ENCODE peak calls at places on chromosomes 3 and 15, in four cellular contexts. One of them, this sample, is unnamed.

GRCh38 chr3:126319701-126320295 is 37.4 kb downstream of the KLF15 start:
- DNase-seq in WTC11: no peak
- DNase-seq in K562: no peak
- DNase-seq in HepG2: no peak
- DNase-seq in this sample: no peak

GRCh38 chr3:49493901-49494300 is 23.8 kb downstream of the DAG1 start:
- DNase-seq in WTC11: no peak
- DNase-seq in K562: no peak
- DNase-seq in HepG2: no peak
- DNase-seq in this sample: no peak

GRCh38 chr3:190092250-190092649 is 28.4 kb downstream of the P3H2 start:
- DNase-seq in HepG2: no peak
- DNase-seq in K562: no peak
- DNase-seq in WTC11: no peak
- DNase-seq in this sample: no peak

GRCh38 chr3:170058127-170058526 is 20.3 kb downstream of the GPR160 start:
- DNase-seq in HepG2: no peak
- DNase-seq in WTC11: no peak
- DNase-seq in K562: no peak
- DNase-seq in this sample: no peak

GRCh38 chr3:158158969-158159368 is 49.1 kb downstream of the RSRC1 start:
- DNase-seq in WTC11: no peak
- DNase-seq in K562: no peak
- DNase-seq in HepG2: no peak
- DNase-seq in this sample: no peak

GRCh38 chr15:74174216-74174965 is 881 bp downstream of the ISLR start:
- DNase-seq in WTC11: peak
- DNase-seq in K562: no peak
- DNase-seq in HepG2: no peak
- DNase-seq in this sample: no peak

GRCh38 chr3:158091526-158091925 is 14.7 kb downstream of the SHOX2 start:
- DNase-seq in K562: peak
- DNase-seq in HepG2: peak
- DNase-seq in WTC11: no peak
- DNase-seq in this sample: no peak

GRCh38 chr15:25541228-25541627 is 102.4 kb upstream of the UBE3A start:
- DNase-seq in HepG2: no peak
- DNase-seq in WTC11: no peak
- DNase-seq in K562: no peak
- DNase-seq in this sample: no peak

GRCh38 chr3:89289791-89290190 is 182.4 kb downstream of the EPHA3 start:
- DNase-seq in K562: no peak
- DNase-seq in HepG2: no peak
- DNase-seq in WTC11: no peak
- DNase-seq in this sample: no peak

GRCh38 chr15:92903588-92903955 is 3.4 kb downstream of the CHD2 start:
- DNase-seq in K562: no peak
- DNase-seq in WTC11: no peak
- DNase-seq in HepG2: no peak
- DNase-seq in this sample: no peak

GRCh38 chr15:70147178-70147760 is 49.6 kb upstream of the TLE3 start:
- DNase-seq in WTC11: no peak
- DNase-seq in HepG2: no peak
- DNase-seq in K562: no peak
- DNase-seq in this sample: no peak

GRCh38 chr3:71688121-71688520 is 37.1 kb downstream of the EIF4E3 start:
- DNase-seq in HepG2: no peak
- DNase-seq in WTC11: no peak
- DNase-seq in K562: no peak
- DNase-seq in this sample: no peak

GRCh38 chr3:148884261-148884660 is 19.2 kb downstream of the CPA3 start:
- DNase-seq in HepG2: no peak
- DNase-seq in WTC11: no peak
- DNase-seq in K562: no peak
- DNase-seq in this sample: no peak

GRCh38 chr3:156655819-156656566 is 18.4 kb upstream of the TIPARP start:
- DNase-seq in HepG2: no peak
- DNase-seq in WTC11: no peak
- DNase-seq in K562: no peak
- DNase-seq in this sample: no peak

GRCh38 chr3:163491714-163492113 is 1586.6 kb downstream of the SI start:
- DNase-seq in K562: no peak
- DNase-seq in HepG2: no peak
- DNase-seq in WTC11: no peak
- DNase-seq in this sample: no peak

GRCh38 chr3:1037631-1038030 is 55.2 kb upstream of the CNTN6 start:
- DNase-seq in K562: no peak
- DNase-seq in HepG2: no peak
- DNase-seq in WTC11: no peak
- DNase-seq in this sample: no peak

GRCh38 chr3:175003590-175003989 is 144.5 kb downstream of the NAALADL2 start:
- DNase-seq in HepG2: no peak
- DNase-seq in WTC11: no peak
- DNase-seq in K562: no peak
- DNase-seq in this sample: no peak

GRCh38 chr15:93859176-93859575 is 372.2 kb upstream of the MCTP2 start:
- DNase-seq in K562: no peak
- DNase-seq in WTC11: no peak
- DNase-seq in HepG2: no peak
- DNase-seq in this sample: no peak

GRCh38 chr15:70060214-70061085 is 37.3 kb downstream of the TLE3 start:
- DNase-seq in WTC11: peak
- DNase-seq in HepG2: no peak
- DNase-seq in K562: no peak
- DNase-seq in this sample: no peak

GRCh38 chr3:54146383-54147239 is 24.3 kb downstream of the CACNA2D3 start:
- DNase-seq in HepG2: peak
- DNase-seq in K562: peak
- DNase-seq in WTC11: peak
- DNase-seq in this sample: peak

DNA sequence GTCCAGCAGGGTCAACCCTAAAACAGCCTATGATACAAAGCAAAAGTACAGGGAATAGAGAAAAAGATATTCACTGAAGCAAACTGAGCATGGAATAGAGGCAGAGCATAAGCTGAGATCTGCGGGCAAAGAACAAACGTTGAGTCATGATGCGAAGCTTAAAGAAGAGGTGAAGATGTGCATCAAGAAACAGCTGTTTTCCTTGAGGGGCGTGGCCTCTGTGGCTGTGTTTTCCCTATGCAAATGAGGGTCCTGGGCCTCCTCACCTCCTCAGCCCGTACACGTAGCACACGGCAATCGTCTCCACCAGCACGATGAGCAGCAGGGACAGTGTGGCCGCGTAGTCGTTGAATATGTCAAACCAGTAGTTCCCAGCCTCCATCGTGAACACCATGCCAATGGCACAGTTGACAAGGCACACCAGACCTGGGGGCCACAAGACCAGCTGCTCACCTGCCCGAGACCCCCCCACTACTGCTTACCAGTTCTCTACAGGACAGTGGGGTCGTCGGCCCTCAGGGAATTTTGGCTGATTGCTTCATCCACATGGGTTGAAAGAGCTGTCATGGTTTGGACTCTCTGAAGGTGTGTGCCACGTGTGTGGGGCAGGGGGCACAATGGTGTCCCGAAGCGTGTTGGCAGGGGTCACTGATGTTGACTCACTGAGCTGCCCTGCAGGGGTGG is 33.5 kb downstream of the SLC6A20 start:
- DNase-seq in WTC11: no peak
- DNase-seq in K562: no peak
- DNase-seq in HepG2: no peak
- DNase-seq in this sample: no peak
- TF ChIP-seq ELF4 in WTC11: no peak
- TF ChIP-seq ELF4 in K562: no peak
- TF ChIP-seq ELF4 in HepG2: no peak
- TF ChIP-seq ELF4 in this sample: no peak

DNA sequence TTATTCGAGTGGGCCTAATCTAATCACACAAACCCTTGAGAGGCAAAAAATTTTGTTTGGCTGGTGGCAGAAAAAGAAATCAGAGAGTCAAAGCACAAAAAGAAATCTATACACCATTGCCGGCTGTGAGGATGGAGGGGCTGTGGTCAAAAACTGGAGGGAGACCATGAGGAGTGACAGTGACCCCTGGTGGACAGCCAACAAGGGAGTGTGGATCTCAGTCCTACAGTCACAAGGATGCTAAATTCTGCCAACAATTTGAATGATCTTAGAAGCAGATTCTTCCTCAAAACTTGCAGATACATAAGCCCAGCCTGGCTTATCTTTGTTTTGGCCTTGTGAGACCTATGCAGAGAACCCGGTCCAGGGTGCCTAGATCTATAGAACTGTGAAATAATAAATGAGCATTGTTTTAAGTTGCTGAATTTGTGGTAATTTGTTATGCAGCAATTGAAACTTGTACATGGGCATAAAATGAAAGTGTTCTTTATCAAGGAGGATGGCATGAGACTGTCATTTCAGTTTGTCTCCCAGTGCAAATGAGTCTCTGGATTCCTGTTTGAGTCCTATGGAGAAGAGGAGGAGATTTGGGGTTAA is 103.0 kb upstream of the ARHGEF26 start:
- DNase-seq in K562: peak
- DNase-seq in WTC11: peak
- DNase-seq in HepG2: peak
- DNase-seq in this sample: peak
- TF ChIP-seq ELF4 in K562: no peak
- TF ChIP-seq ELF4 in WTC11: no peak
- TF ChIP-seq ELF4 in HepG2: no peak
- TF ChIP-seq ELF4 in this sample: no peak

GRCh38 chr15:64459382-64459781 is 996 bp upstream of the ZNF609 start:
- DNase-seq in HepG2: no peak
- DNase-seq in K562: peak
- DNase-seq in WTC11: no peak
- DNase-seq in this sample: no peak

GRCh38 chr15:64460206-64460736 is at the start of gene ZNF609:
- DNase-seq in HepG2: peak
- DNase-seq in K562: peak
- DNase-seq in WTC11: peak
- DNase-seq in this sample: peak

GRCh38 chr15:64460737-64461576 is 579 bp downstream of the ZNF609 start:
- DNase-seq in HepG2: peak
- DNase-seq in K562: peak
- DNase-seq in WTC11: peak
- DNase-seq in this sample: peak

GRCh38 chr15:64462492-64462891 is 2.1 kb downstream of the ZNF609 start:
- DNase-seq in WTC11: no peak
- DNase-seq in HepG2: no peak
- DNase-seq in K562: no peak
- DNase-seq in this sample: no peak

DNA sequence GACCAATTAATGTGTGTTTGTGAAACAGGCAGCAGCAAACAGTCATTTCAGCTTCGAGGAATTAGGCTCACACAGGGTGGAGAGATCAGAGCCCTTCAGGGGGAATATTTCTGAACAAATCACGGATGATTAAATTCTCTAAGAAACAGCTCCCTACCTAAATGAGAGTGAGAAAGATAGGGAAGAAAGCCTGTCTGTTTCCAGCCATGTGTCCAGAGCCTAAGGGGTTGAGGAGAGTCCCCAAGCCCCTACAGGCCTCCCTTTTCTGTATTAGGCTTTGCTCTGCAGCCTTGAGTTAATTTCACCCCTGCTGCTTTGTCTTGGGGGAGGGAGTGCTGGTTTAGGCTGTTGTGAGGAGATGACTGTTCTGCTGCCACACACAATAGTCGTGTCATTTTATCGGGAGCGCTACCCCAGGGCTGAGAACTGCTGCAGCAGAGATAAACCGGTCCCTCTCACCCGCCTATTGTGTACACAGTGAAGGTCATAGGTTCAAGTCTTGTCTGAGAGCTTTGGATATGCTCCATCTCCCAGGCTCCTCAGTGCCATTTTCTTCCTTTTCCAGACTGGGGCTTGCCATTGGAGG is 1.3 kb downstream of the ZNF609 start:
- DNase-seq in HepG2: peak
- DNase-seq in WTC11: peak
- DNase-seq in K562: peak
- DNase-seq in this sample: peak
- TF ChIP-seq ELF4 in HepG2: no peak
- TF ChIP-seq ELF4 in WTC11: no peak
- TF ChIP-seq ELF4 in K562: no peak
- TF ChIP-seq ELF4 in this sample: no peak

DNA sequence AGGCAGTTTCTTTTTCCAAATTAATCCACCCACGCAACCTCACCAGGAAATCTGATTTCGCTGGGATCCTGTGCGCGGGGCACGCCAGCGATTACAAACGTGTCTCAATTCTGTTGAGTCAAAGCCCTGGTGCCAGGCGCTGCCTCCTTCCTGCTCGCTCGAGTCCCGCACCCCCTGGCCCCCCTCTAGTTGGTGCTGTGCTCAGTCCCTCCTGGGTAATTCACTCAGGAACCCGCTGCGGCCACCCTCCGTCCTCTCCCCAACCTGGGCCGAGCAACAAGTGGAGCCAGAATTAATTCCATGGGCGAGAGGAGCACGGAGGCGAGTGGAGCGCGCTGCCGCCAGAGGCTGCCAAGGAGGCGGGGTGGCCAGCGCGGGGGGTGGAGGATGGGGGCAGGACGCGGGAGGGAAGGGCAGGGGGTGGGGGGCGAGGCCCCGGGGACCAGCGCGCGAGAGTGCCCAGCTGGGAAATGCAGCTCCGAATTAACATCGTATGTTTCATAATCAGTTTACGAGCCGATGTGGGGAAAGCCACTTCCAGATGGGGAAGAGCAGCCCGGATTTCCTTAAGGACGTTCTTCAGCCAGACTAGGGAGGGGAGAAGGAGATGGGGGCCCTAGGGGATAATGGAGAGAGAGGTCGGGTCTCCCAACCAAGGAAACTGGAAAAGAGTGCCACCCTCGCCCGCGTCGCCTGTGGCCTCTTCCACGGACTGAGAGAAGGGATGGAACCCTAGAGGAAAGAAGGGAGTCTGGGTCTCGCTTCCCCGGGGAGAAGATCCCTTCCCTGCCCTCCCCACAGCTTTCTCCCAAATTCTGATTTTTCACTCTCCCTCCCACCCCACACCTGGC is 5.8 kb downstream of the WNT5A start:
- DNase-seq in K562: no peak
- DNase-seq in HepG2: no peak
- DNase-seq in WTC11: peak
- DNase-seq in this sample: no peak
- TF ChIP-seq ELF4 in K562: no peak
- TF ChIP-seq ELF4 in HepG2: no peak
- TF ChIP-seq ELF4 in WTC11: no peak
- TF ChIP-seq ELF4 in this sample: no peak